ENCODE peak calls at places on chromosome 5, in five cellular contexts. E, K, J, V and M are unnamed samples.

GRCh38 chr5:141654298-141654697 is 3.1 kb upstream of the FCHSD1 start:
- DNase-seq in J (no peak), V (no peak), K (no peak), E (peak; percentile 91), M (peak; percentile 84)

GRCh38 chr5:10264569-10264968 is 14.5 kb downstream of the CCT5 start:
- DNase-seq in K (no peak), V (no peak), E (peak; percentile 41), J (no peak), M (peak; percentile 96)

GRCh38 chr5:142748568-142749249 is 21.5 kb upstream of the ARHGAP26 start:
- DNase-seq in E (no peak), V (peak; percentile 42), K (no peak), J (peak; percentile 51), M (no peak)

GRCh38 chr5:132074091-132074771 is 642 bp downstream of the CSF2 start:
- DNase-seq in J (no peak), K (no peak), E (no peak), V (no peak), M (no peak)

GRCh38 chr5:178297751-178298150 is 65.1 kb upstream of the PHYKPL start:
- DNase-seq in K (no peak), E (no peak), V (no peak), J (no peak), M (no peak)

GRCh38 chr5:138138949-138139775 is at the start of gene NME5:
- DNase-seq in V (no peak), K (peak; percentile 33), J (no peak), E (peak; percentile 40), M (peak; percentile 65)

GRCh38 chr5:150523472-150524350 is 15.8 kb downstream of the NDST1 start:
- DNase-seq in J (peak; percentile 30), E (peak; percentile 81), K (peak; percentile 40), V (peak; percentile 56), M (peak; percentile 77)

GRCh38 chr5:111278824-111279504 is 54.8 kb downstream of the CAMK4 start:
- DNase-seq in V (peak; percentile 58), K (no peak), E (no peak), J (peak; percentile 81), M (peak; percentile 47)

GRCh38 chr5:124735169-124735858 is 11.1 kb downstream of the ZNF608 start:
- DNase-seq in K (no peak), E (no peak), J (no peak), V (no peak), M (no peak)

GRCh38 chr5:109329296-109330252 is 80.2 kb downstream of the PJA2 start:
- DNase-seq in E (peak; percentile 93), K (no peak), J (no peak), V (no peak), M (peak; percentile 74)